ENCODE peak calls at places on chromosome 20, in nine cellular contexts. E is fibroblast of lung, X is HepG2, K is IMR-90, J is astrocyte, O is hepatocyte, I is endothelial cell of umbilical vein, P is MM.1S, F is mammary epithelial cell. V is an unnamed sample.
A peak's percentile ranks its signal among the peaks of the same experiment; 100 is the strongest.

GRCh38 chr20:53839423-53840176 is 230.8 kb downstream of the BCAS1 start:
- DNase-seq in I (no peak), F (no peak), P (peak; percentile 98), O (no peak), X (no peak), K (no peak), E (no peak), J (no peak), V (no peak)

GRCh38 chr20:14444106-14444505 is 106.7 kb upstream of the FLRT3 start:
- DNase-seq in P (no peak), J (no peak), K (no peak), E (peak; percentile 51), F (no peak), O (no peak), I (no peak), X (no peak), V (no peak)

GRCh38 chr20:16260911-16261310 is 312.3 kb downstream of the KIF16B start:
- DNase-seq in E (no peak), I (no peak), J (peak; percentile 7), X (no peak), F (no peak), P (no peak), O (no peak), K (no peak), V (no peak)

GRCh38 chr20:24784607-24785006 is 164.5 kb upstream of the CST7 start:
- DNase-seq in P (peak; percentile 67), F (no peak), J (no peak), E (no peak), X (no peak), K (no peak), I (no peak), O (no peak), V (no peak)

GRCh38 chr20:53381568-53382262 is 211.9 kb downstream of the ZNF217 start:
- DNase-seq in P (no peak), E (no peak), J (no peak), O (no peak), F (peak; percentile 1), I (no peak), X (no peak), K (no peak), V (no peak)

GRCh38 chr20:10919549-10920140 is 245.8 kb upstream of the JAG1 start:
- DNase-seq in I (no peak), X (no peak), K (peak; percentile 86), E (peak; percentile 80), J (peak; percentile 88), F (peak; percentile 89), O (no peak), P (no peak), V (peak; percentile 51)

GRCh38 chr20:5315807-5316187 is 957 bp downstream of the PROKR2 start:
- DNase-seq in X (no peak), O (no peak), F (no peak), I (no peak), E (no peak), J (no peak), P (no peak), K (no peak), V (no peak)

GRCh38 chr20:23255658-23256385 is 94.8 kb upstream of the NXT1 start:
- DNase-seq in P (no peak), J (no peak), X (no peak), E (peak; percentile 62), K (peak; percentile 83), I (peak; percentile 50), F (no peak), O (no peak), V (no peak)

GRCh38 chr20:6053776-6054688 is at the start of gene LRRN4:
- DNase-seq in K (peak; percentile 26), P (no peak), E (no peak), J (peak; percentile 32), F (peak; percentile 80), X (peak; percentile 34), I (no peak), O (peak; percentile 30), V (peak; percentile 71)

GRCh38 chr20:43849496-43850197 is 65.0 kb upstream of the TOX2 start:
- DNase-seq in O (peak; percentile 56), K (peak; percentile 81), J (peak; percentile 50), F (peak; percentile 35), P (no peak), X (no peak), I (peak; percentile 61), E (peak; percentile 91), V (no peak)

GRCh38 chr20:36606171-36607116 is 865 bp downstream of the RAB5IF start:
- DNase-seq in P (peak; percentile 39), I (peak; percentile 23), X (peak; percentile 88), E (peak; percentile 39), K (peak; percentile 21), J (no peak), F (no peak), O (peak; percentile 70), V (no peak)

DNA sequence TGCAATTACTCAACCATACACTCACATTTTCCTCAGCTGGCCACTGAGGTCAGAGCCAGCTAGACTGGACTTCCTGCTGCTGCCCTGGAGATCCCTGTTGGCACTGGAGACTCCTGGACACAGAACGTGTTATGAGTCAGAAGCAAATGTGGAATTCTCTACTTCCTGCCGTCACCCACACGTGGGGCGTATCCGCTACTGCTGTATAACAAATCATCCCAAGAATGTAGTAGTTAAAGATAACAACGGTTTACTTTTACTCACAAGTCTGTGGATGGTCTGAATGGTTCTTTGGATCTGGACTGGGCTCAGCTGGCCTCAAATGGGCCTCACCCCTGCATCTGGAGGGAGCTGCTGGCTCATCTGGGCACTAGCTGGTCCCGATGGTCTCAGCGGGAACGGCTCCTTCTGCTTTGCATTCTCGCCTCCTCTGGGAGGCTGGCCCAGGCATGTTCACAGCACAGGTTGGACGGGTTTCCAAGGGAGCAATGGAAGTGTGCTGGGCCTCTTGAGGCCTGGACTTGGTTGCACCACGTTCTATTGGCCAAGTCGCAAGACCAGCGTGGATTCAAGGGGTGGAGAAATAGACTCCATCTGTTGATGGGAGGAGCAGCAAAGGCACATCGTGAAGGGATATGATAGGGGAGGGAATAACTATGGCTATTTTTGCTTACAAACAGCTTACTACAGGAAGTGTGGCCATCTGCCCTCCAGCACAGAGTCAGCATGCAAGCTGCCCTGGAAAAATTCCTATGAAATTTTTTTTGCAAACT is 118.5 kb downstream of the SNX5 start:
- DNase-seq in K (peak; percentile 99), J (peak; percentile 100), F (peak; percentile 97), E (peak; percentile 98), X (peak; percentile 62), P (no peak), I (peak; percentile 97), O (peak; percentile 68), V (peak; percentile 98)
- H3K4me2 ChIP-seq in K (no peak overlapping the region), J (peak overlapping the region; percentile 73), F (peak overlapping the region; percentile 75), E (peak overlapping the region; percentile 51), X (no peak overlapping the region), P (no peak overlapping the region), I (no peak overlapping the region), O (no peak overlapping the region), V (peak overlapping the region; percentile 39)

DNA sequence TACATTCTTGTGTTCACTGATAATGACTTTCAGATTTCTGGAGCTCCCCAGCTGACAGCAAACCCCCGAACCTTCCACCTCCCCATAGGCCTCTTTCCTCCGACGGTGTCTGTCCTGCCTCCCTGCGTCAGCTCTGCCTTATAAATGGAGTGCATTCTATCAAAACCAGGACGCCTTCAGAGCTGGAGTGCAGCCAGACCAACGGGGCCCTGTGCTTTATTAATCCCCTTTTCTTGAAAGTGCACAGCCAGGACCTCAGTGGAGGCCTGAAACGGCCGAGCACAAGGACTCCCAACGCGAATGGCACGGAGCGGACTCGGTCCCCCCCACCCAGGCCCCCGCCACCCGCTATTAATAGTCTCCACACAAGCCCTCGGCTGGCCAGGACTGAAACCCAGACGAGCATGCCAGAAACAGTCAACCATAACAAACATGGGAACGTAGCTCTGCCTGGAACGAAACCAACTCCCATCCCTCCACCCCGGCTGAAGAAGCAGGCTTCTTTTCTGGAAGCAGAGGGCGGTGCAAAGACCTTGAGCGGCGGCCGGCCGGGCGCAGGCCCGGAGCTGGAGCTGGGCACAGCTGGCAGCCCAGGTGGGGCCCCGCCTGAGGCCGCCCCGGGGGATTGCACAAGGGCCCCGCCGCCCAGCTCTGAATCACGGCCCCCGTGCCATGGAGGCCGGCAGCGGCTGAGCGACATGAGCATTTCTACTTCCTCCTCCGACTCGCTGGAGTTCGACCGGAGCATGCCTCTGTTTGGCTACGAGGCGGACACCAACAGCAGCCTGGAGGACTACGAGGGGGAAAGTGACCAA is 42.3 kb upstream of the NAA20 start:
- DNase-seq in I (peak; percentile 85), E (peak; percentile 97), J (peak; percentile 94), X (no peak), F (peak; percentile 91), K (peak; percentile 97), O (peak; percentile 85), P (no peak), V (peak; percentile 94)
- H3K4me1 ChIP-seq in I (peaks cover 46% of the 10 kb centered on the region), E (peaks cover 9% of the 10 kb centered on the region), J (peaks cover 32% of the 10 kb centered on the region), X (peaks cover 34% of the 10 kb centered on the region), F (peaks cover 34% of the 10 kb centered on the region), K (peaks cover 20% of the 10 kb centered on the region), O (peaks cover 46% of the 10 kb centered on the region), P (peaks cover 5% of the 10 kb centered on the region), V (peaks cover 47% of the 10 kb centered on the region)

GRCh38 chr20:3382836-3383235 is 24.6 kb downstream of the DNAAF9 start:
- DNase-seq in O (no peak), K (no peak), I (no peak), J (no peak), P (no peak), E (no peak), F (no peak), X (no peak), V (no peak)

GRCh38 chr20:3374296-3374695 is 33.2 kb downstream of the DNAAF9 start:
- DNase-seq in E (peak; percentile 49), J (no peak), P (no peak), I (peak; percentile 85), X (no peak), O (no peak), K (no peak), F (no peak), V (no peak)

GRCh38 chr20:3377644-3378043 is 29.8 kb downstream of the DNAAF9 start:
- DNase-seq in O (no peak), X (no peak), I (no peak), E (no peak), F (no peak), P (no peak), K (no peak), J (no peak), V (no peak)

GRCh38 chr20:3380228-3381070 is 27.0 kb downstream of the DNAAF9 start:
- DNase-seq in F (no peak), O (no peak), X (no peak), E (no peak), P (no peak), J (no peak), K (peak; percentile 49), I (no peak), V (peak; percentile 23)

DNA sequence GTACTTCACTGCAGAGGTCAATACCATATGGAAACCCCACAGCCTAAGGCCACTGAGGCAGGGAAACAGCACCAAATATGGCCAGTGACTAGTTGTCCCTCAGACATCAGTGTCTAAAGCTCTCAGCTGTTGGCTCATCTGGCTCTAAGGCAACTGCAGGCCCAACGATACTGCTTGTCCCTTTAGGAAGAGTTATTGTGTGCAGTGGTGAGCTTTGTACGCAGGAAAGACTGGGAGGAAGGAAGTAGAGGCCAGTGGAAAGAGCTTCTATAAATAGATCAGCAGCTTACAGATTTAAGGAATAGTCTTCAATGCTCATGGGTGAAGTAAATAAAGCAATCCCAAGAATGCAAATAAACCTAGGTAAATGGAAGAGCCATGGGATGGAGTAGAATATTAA is 29.3 kb downstream of the DNAAF9 start:
- DNase-seq in I (peak; percentile 83), J (no peak), X (no peak), F (no peak), P (no peak), E (no peak), O (no peak), K (no peak), V (no peak)
- H3K36me3 ChIP-seq in I (peaks cover 4% of the 10 kb centered on the region), J (peaks cover 34% of the 10 kb centered on the region), X (peaks cover 56% of the 10 kb centered on the region), F (peaks cover 24% of the 10 kb centered on the region), P (no peaks in the 10 kb centered on the region), E (peaks cover 3% of the 10 kb centered on the region), O (peaks cover 5% of the 10 kb centered on the region), K (peaks cover 30% of the 10 kb centered on the region), V (peaks cover 47% of the 10 kb centered on the region)

GRCh38 chr20:47758517-47759450 is 26.5 kb downstream of the SULF2 start:
- DNase-seq in E (no peak), P (peak; percentile 93), F (no peak), J (no peak), O (no peak), X (peak; percentile 43), I (no peak), K (no peak), V (no peak)
- H3K4me2 ChIP-seq in E (no peak overlapping the region), P (peak overlapping the region; percentile 79), F (no peak overlapping the region), J (no peak overlapping the region), O (no peak overlapping the region), X (no peak overlapping the region), I (no peak overlapping the region), K (no peak overlapping the region), V (no peak overlapping the region)